ENCODE peak calls at places on chromosomes 6 and 20, in nine cellular contexts. H is SK-N-SH, Z is hepatocyte, F is HCT116, G is GM23338, I is OCI-LY7, A is neural progenitor cell, K is MM.1S, N is PC-3. R is an unnamed sample. For H3K4me1, the result is how much of the 10 kb centered on the place peaks cover.

GRCh38 chr6:11975353-11975977 is 36.6 kb upstream of the HIVEP1 start:
- DNase-seq in H (no peak), Z (no peak), F (no peak), G (no peak), I (no peak), A (no peak), K (no peak), N (no peak), R (no peak)

GRCh38 chr6:35048031-35048613 is 93.0 kb downstream of the TCP11 start:
- DNase-seq in H (peak), Z (peak), F (no peak), G (peak), I (no peak), A (peak), K (no peak), N (no peak), R (peak)

GRCh38 chr6:26086214-26086613 is 1.0 kb upstream of the HFE start:
- DNase-seq in H (no peak), Z (no peak), F (no peak), G (no peak), I (no peak), A (no peak), K (no peak), N (no peak), R (no peak)

GRCh38 chr6:155880905-155881304 is 425.3 kb upstream of the NOX3 start:
- DNase-seq in H (no peak), Z (no peak), F (no peak), G (no peak), I (no peak), A (no peak), K (no peak), N (peak), R (peak)

GRCh38 chr20:328596-329324 is 3.4 kb downstream of the SOX12 start:
- DNase-seq in H (no peak), Z (no peak), F (no peak), G (no peak), I (no peak), A (no peak), K (no peak), N (no peak), R (peak)

GRCh38 chr6:150673720-150674361 is 74.2 kb downstream of the PLEKHG1 start:
- DNase-seq in H (no peak), Z (no peak), F (no peak), G (no peak), I (no peak), A (no peak), K (no peak), N (no peak), R (no peak)

GRCh38 chr20:652611-653109 is 340 bp downstream of the SRXN1 start:
- DNase-seq in H (no peak), Z (no peak), F (no peak), G (no peak), I (no peak), A (no peak), K (peak), N (peak), R (peak)

GRCh38 chr20:2742934-2743559 is 50.5 kb downstream of the EBF4 start:
- DNase-seq in H (peak), Z (peak), F (peak), G (peak), I (peak), A (peak), K (peak), N (peak), R (peak)

GRCh38 chr20:43186312-43186711 is 3.4 kb downstream of the PTPRT start:
- DNase-seq in H (no peak), Z (no peak), F (no peak), G (no peak), I (no peak), A (no peak), K (no peak), N (no peak), R (no peak)

GRCh38 chr6:147099974-147100373 is 104.2 kb upstream of the STXBP5 start:
- DNase-seq in H (no peak), Z (no peak), F (no peak), G (no peak), I (no peak), A (no peak), K (no peak), N (no peak), R (peak)

GRCh38 chr6:39090036-39090435 is 24.9 kb downstream of the SAYSD1 start:
- DNase-seq in H (no peak), Z (no peak), F (no peak), G (no peak), I (no peak), A (no peak), K (no peak), N (no peak), R (no peak)

GRCh38 chr6:158005626-158006180 is 24.0 kb downstream of the SYNJ2 start:
- DNase-seq in H (no peak), Z (no peak), F (no peak), G (no peak), I (no peak), A (no peak), K (no peak), N (no peak), R (no peak)
- H3K4me1 ChIP-seq in H (under half), Z (under half), F (half or more), G (under half), I (under half), A (under half), K (under half), N (under half), R (half or more)

GRCh38 chr6:36360241-36361054 is 23.8 kb upstream of the BNIP5 start:
- DNase-seq in H (peak), Z (peak), F (peak), G (peak), I (peak), A (peak), K (peak), N (peak), R (peak)

GRCh38 chr6:36358235-36358915 is 21.7 kb upstream of the BNIP5 start:
- DNase-seq in H (no peak), Z (peak), F (no peak), G (no peak), I (no peak), A (no peak), K (no peak), N (no peak), R (no peak)

GRCh38 chr6:36364669-36365479 is 22.6 kb downstream of the ETV7 start:
- DNase-seq in H (no peak), Z (peak), F (no peak), G (no peak), I (peak), A (no peak), K (peak), N (no peak), R (no peak)

GRCh38 chr6:36361071-36361470 is 24.4 kb upstream of the BNIP5 start:
- DNase-seq in H (no peak), Z (no peak), F (no peak), G (no peak), I (no peak), A (no peak), K (no peak), N (no peak), R (no peak)

DNA sequence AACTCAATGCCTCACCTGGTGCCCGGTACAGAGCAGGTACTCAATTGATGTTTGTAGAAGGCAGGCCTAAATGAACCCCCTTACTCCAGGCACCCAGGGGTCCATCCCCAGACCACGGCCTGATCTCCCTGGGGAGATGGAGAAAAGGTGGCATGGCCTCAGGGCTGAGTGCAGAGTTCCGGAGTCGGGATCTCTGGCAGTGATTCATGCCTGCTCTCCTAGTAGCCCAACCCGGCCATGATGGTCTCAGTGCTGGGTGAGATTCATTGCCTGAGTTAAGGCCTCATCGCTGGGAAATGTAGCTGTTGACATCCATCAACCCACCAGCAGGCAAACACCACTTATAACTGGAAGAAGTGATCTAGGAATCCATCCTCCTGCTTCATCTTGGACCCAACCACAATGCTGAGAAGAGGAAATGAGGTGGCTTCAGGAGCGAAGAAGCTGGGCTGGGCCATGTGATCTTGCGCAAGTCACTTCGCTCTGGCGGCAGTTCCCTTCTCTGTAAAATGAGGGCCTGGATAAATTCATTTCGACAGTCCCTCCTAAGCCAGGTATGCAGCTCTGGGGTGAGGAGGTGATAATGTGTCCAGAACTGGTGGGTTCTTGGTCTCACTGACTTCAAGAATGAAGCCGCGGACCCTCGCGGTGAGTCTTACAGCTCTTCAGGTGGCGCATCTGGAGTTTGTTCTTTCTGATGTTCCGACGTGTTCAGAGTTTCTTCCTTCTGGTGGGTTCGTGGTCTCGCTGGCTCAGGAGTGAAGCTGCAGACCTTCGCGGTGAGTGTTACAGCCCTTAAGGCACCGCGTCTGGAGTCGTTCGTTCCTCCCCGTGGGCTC is 24.7 kb downstream of the ETV7 start:
- DNase-seq in H (no peak), Z (no peak), F (no peak), G (no peak), I (no peak), A (no peak), K (no peak), N (no peak), R (peak)
- TF ChIP-seq EZH2phosphoT487 in H (no peak), Z (no peak), F (no peak), G (no peak), I (no peak), A (no peak), K (no peak), N (no peak), R (no peak)

DNA sequence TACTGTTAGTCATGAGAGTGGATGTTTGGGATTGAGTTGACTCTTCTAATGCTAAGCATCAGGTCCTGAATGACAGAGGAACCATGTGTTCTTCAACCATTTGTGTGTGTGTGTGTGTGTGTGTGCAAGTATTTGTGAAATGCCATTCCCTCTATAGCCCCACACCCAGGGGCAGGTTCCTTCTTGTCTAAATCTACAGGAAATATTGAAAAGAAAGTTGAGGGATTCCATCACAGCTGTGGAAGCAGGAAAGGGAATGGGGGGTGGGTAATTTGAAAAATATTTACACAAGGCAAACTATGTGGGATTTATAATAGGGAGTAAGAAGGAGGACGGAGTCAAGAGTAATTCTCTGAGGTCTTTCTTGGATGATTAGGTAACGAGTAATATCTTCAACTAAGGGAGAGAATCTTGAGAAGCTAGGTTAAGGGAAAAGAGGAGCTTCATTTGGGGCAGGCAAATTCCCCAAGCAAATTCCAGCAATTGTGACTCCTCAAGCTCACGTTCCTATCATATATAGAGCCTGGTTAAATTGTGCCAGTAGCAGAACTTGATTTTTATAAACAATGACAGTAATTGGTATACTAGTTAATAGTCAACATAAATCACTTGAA is 113.5 kb upstream of the SGK1 start:
- DNase-seq in H (no peak), Z (no peak), F (no peak), G (no peak), I (no peak), A (no peak), K (no peak), N (peak), R (peak)
- H2AFZ ChIP-seq in H (no peak), Z (no peak), F (no peak), G (no peak), I (no peak), A (no peak), K (no peak), N (no peak), R (peak)

DNA sequence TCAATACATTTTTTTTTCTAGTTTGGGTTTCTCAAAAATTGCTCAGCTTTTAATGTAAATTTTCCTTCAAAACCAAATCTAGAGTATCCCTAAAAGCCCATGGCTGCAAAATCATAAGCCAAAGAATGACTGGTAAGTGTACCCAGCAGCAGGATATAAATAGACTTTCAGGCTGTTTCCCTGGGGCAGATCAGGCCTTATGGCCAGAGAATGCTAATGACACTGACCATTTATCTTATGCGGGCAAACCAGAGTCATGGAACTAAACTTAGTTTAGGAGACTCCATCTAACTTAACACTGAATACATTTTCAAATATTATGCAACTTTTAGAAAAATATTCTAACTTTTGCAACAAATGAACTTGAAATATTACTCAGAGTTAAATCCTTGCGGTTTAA is 7.4 kb downstream of the OSER1 start:
- DNase-seq in H (no peak), Z (no peak), F (no peak), G (no peak), I (no peak), A (no peak), K (no peak), N (no peak), R (peak)
- H3K4me1 ChIP-seq in H (under half), Z (under half), F (under half), G (under half), I (under half), A (under half), K (under half), N (half or more), R (under half)

GRCh38 chr6:40409716-40410397 is 177.3 kb downstream of the LRFN2 start:
- DNase-seq in H (no peak), Z (no peak), F (no peak), G (no peak), I (no peak), A (no peak), K (no peak), N (no peak), R (no peak)
- TF ChIP-seq EZH2phosphoT487 in H (no peak), Z (no peak), F (no peak), G (no peak), I (no peak), A (no peak), K (no peak), N (no peak), R (no peak)

GRCh38 chr20:45882469-45883099 is 1.6 kb downstream of the ZSWIM1 start:
- DNase-seq in H (no peak), Z (no peak), F (no peak), G (no peak), I (no peak), A (no peak), K (no peak), N (no peak), R (no peak)

GRCh38 chr20:45886590-45887345 is 654 bp downstream of the SPATA25 start:
- DNase-seq in H (no peak), Z (no peak), F (no peak), G (no peak), I (no peak), A (no peak), K (no peak), N (no peak), R (no peak)

GRCh38 chr20:45883100-45883469 is 2.1 kb downstream of the ZSWIM1 start:
- DNase-seq in H (no peak), Z (no peak), F (no peak), G (no peak), I (no peak), A (no peak), K (no peak), N (no peak), R (no peak)

GRCh38 chr20:45878076-45878731 is 2.8 kb upstream of the ZSWIM1 start:
- DNase-seq in H (no peak), Z (no peak), F (no peak), G (no peak), I (no peak), A (no peak), K (no peak), N (no peak), R (peak)

DNA sequence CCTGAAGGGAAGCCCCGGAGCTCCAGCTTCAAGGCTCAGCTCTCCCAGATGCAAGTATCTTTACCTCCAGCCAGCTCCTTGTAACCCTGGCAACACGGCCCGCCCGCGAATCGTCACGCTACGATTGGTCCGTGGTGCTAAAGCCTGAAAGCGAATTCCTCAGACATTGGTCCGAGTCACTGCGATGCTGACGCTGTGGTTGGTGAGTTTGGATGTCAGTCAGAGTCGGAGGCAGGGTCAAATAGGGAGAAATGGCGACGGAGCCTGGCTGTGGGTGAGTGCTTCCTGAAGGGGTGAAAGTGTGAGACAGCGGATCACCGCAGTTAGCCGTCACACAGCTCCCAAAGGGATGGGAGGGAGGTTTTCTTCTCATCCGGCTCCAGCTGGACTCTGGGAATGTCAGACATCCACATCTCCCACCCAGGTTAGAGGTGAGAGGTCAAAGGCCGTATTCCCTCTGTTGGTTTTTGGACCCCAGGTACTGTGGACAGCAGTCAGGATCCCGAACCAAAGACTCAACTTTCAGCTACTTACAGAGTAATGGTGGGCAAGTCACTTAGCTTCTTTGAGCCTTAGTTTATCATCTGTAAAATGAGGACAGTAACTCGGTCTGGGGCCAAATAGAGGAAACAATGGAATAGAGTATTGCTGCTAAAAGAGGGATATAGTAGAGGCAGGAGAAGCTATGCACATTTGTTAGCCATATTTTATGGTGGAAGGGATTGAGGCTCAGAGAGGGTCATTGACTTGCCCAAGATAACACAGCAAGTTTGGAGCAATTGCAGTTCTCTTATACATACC is at the start of gene ZSWIM1:
- DNase-seq in H (peak), Z (peak), F (peak), G (peak), I (peak), A (peak), K (peak), N (peak), R (peak)
- H2AFZ ChIP-seq in H (peak), Z (peak), F (no peak), G (no peak), I (peak), A (peak), K (peak), N (peak), R (peak)

DNA sequence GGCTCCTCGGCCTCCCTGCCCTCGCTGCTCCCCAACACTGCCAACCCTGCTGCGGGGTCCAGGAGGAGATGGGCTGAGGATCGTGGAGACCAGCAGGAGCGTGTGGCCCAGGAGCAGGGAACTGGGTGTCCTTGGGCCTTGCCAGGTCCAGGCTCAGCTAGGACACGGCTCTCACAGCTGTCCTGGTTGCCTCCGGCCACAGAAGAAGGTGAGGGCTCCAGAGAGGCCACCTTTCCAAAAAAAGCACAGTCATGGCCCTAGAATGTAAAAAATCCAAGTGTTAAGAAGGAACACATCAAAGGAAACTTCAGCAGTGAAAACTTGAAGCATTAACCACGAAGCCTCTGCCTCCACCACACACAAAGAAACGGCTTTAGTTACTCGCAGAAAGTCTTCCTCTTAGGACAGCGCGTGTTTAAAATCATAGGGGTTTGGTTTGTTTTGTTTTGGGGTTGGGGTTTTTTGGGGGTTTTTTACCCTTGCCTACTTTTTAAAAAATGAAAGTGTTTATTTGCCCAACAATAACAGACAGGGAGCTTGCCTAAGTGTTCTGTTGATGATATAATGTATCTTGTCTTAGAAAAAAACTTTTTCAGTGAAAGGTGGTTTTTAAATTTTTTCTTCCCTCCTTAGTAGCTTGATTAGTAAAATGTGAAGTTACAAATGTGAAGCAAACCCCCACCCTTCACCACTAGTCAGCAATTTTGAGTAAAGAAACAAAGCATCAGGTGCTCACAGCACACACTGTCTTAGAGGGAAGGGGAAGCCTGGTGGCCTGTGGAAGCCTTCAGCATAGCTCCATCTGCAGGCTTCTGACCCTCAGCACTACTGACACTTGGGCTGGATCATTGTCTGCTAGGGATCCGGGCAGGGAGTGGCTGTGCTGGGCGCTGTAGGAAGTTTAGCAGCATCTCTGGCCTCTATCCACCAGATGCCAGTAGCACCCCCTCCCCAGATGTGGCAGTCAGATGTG is 60.0 kb downstream of the PTPN1 start:
- DNase-seq in H (no peak), Z (no peak), F (peak), G (peak), I (peak), A (peak), K (peak), N (peak), R (peak)
- H3K4me1 ChIP-seq in H (under half), Z (under half), F (under half), G (under half), I (under half), A (under half), K (under half), N (under half), R (under half)

GRCh38 chr20:34364013-34364382 is 925 bp downstream of the ITCH start:
- DNase-seq in H (no peak), Z (peak), F (no peak), G (no peak), I (peak), A (no peak), K (peak), N (peak), R (peak)
- TF ChIP-seq EZH2phosphoT487 in H (no peak), Z (no peak), F (no peak), G (no peak), I (no peak), A (no peak), K (no peak), N (no peak), R (no peak)

GRCh38 chr6:158002951-158003853 is 21.5 kb downstream of the SYNJ2 start:
- DNase-seq in H (no peak), Z (peak), F (no peak), G (no peak), I (no peak), A (peak), K (no peak), N (no peak), R (peak)
- H2AFZ ChIP-seq in H (no peak), Z (no peak), F (no peak), G (no peak), I (no peak), A (no peak), K (no peak), N (no peak), R (peak)

GRCh38 chr6:134722429-134722828 is 227.5 kb downstream of the ALDH8A1 start:
- DNase-seq in H (no peak), Z (no peak), F (no peak), G (no peak), I (no peak), A (no peak), K (no peak), N (no peak), R (peak)
- H3K4me1 ChIP-seq in H (under half), Z (half or more), F (under half), G (under half), I (under half), A (under half), K (under half), N (under half), R (under half)